ENCODE peak calls at places on chromosome 20, in five cellular contexts. M is AG09309, P is coronary artery, O is HFF-Myc, Q is adrenal gland. W is an unnamed sample.

GRCh38 chr20:11849976-11850670 is 67.6 kb upstream of the BTBD3 start:
- DNase-seq in M (peak), P (no peak), O (no peak), Q (peak), W (no peak)

GRCh38 chr20:46541229-46541935 is 9.1 kb downstream of the OCSTAMP start:
- DNase-seq in M (no peak), P (no peak), O (no peak), Q (no peak), W (no peak)

GRCh38 chr20:11092151-11092550 is 418.4 kb upstream of the JAG1 start:
- DNase-seq in M (no peak), P (no peak), O (no peak), Q (no peak), W (no peak)

GRCh38 chr20:9839626-9840025 is 750 bp upstream of the PAK5 start:
- DNase-seq in M (no peak), P (no peak), O (no peak), Q (no peak), W (no peak)

GRCh38 chr20:19600042-19600441 is 158.0 kb upstream of the RIN2 start:
- DNase-seq in M (no peak), P (no peak), O (no peak), Q (no peak), W (no peak)

GRCh38 chr20:41643504-41643938 is 25.3 kb upstream of the CHD6 start:
- DNase-seq in M (no peak), P (no peak), O (no peak), Q (peak), W (peak)

GRCh38 chr20:51978081-51978501 is 175.8 kb upstream of the SALL4 start:
- DNase-seq in M (no peak), P (no peak), O (no peak), Q (no peak), W (no peak)

GRCh38 chr20:54320148-54320607 is 112.3 kb downstream of the PFDN4 start:
- DNase-seq in M (no peak), P (no peak), O (no peak), Q (no peak), W (no peak)

GRCh38 chr20:41154436-41155176 is 17.3 kb downstream of the PLCG1 start:
- DNase-seq in M (no peak), P (no peak), O (no peak), Q (no peak), W (no peak)

GRCh38 chr20:38961530-38962043 is 557 bp upstream of the DHX35 start:
- DNase-seq in M (no peak), P (no peak), O (no peak), Q (no peak), W (no peak)

GRCh38 chr20:58023781-58024180 is 204.7 kb downstream of the ANKRD60 start:
- DNase-seq in M (no peak), P (peak), O (no peak), Q (peak), W (no peak)

GRCh38 chr20:61127311-61128044 is 124.6 kb upstream of the CDH4 start:
- DNase-seq in M (peak), P (no peak), O (peak), Q (no peak), W (peak)

GRCh38 chr20:35854697-35855434 is 83.1 kb downstream of the PHF20 start:
- DNase-seq in M (peak), P (no peak), O (no peak), Q (no peak), W (no peak)

GRCh38 chr20:9348746-9349145 is 165.6 kb upstream of the LAMP5 start:
- DNase-seq in M (no peak), P (no peak), O (no peak), Q (no peak), W (no peak)

GRCh38 chr20:62819494-62820174 is 2.8 kb downstream of the COL9A3 start:
- DNase-seq in M (no peak), P (no peak), O (no peak), Q (no peak), W (no peak)

GRCh38 chr20:39800548-39800947 is 838.4 kb downstream of the DHX35 start:
- DNase-seq in M (peak), P (no peak), O (peak), Q (peak), W (no peak)

GRCh38 chr20:13775867-13776266 is 8.9 kb downstream of the ESF1 start:
- DNase-seq in M (no peak), P (no peak), O (no peak), Q (no peak), W (no peak)

DNA sequence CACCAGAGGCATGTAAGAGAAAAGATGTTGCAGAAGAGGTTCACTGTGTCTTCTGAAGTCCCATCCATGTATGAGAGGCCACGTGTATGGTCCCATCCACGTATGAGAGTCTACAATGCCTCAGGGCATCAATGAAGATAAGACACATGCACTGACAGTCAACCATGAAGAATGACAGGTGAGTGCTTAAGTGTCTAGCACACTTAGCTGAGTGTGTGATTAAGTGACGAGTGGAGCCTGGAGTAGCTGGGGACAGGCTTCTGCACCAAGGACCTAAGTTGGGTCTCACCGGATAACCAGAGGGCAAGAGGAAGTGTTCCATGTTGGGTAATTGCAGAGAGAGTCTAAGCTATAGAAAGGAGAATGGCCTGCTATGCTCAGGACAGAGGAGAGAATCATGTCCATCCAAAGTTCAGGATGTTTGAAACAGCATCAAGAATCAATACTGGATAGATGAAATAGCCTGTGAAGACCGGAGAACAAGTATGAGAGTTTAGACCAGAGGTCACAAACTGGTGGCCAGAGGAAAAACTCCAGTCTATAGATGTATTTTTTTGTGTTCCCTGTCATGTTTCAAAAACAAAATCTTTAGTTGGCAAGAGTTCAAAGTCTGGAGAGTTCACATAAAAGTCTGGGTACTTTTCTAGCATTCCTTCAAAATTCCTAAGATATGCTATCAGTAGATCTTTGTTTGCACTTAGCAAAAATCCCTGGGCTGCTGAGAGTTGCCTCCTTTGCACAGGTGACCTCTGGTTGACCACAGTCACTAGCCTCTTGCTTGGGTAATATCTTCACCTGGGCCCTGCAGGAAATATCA is 165.8 kb downstream of the KIF16B start:
- DNase-seq in M (no peak), P (no peak), O (no peak), Q (no peak), W (no peak)
- H3K4me3 ChIP-seq in M (no peak), P (no peak), O (no peak), Q (no peak), W (no peak)

GRCh38 chr20:1185316-1185741 is 548 bp upstream of the TMEM74B start:
- DNase-seq in M (no peak), P (no peak), O (no peak), Q (no peak), W (no peak)
- H3K4me3 ChIP-seq in M (peak), P (peak), O (no peak), Q (no peak), W (peak)

GRCh38 chr20:37480915-37481314 is 40.1 kb upstream of the NNAT start:
- DNase-seq in M (no peak), P (no peak), O (no peak), Q (no peak), W (no peak)

GRCh38 chr20:37481610-37482009 is 39.4 kb upstream of the NNAT start:
- DNase-seq in M (no peak), P (no peak), O (no peak), Q (no peak), W (no peak)

GRCh38 chr20:37479275-37479674 is 41.8 kb upstream of the NNAT start:
- DNase-seq in M (no peak), P (no peak), O (no peak), Q (peak), W (no peak)

GRCh38 chr20:37484386-37484785 is 36.7 kb upstream of the NNAT start:
- DNase-seq in M (no peak), P (no peak), O (no peak), Q (no peak), W (no peak)

GRCh38 chr20:37479925-37480691 is 40.9 kb upstream of the NNAT start:
- DNase-seq in M (no peak), P (no peak), O (no peak), Q (no peak), W (no peak)
- H3K4me3 ChIP-seq in M (no peak), P (no peak), O (no peak), Q (no peak), W (no peak)

GRCh38 chr20:63828545-63828944 is 2.5 kb downstream of the ZBTB46 start:
- DNase-seq in M (no peak), P (no peak), O (no peak), Q (no peak), W (no peak)

GRCh38 chr20:63829943-63830820 is 882 bp downstream of the ZBTB46 start:
- DNase-seq in M (no peak), P (no peak), O (no peak), Q (no peak), W (no peak)

GRCh38 chr20:63830821-63831593 is at the start of gene ZBTB46:
- DNase-seq in M (no peak), P (no peak), O (no peak), Q (peak), W (no peak)

GRCh38 chr20:63828951-63829350 is 2.1 kb downstream of the ZBTB46 start:
- DNase-seq in M (no peak), P (no peak), O (no peak), Q (no peak), W (no peak)

DNA sequence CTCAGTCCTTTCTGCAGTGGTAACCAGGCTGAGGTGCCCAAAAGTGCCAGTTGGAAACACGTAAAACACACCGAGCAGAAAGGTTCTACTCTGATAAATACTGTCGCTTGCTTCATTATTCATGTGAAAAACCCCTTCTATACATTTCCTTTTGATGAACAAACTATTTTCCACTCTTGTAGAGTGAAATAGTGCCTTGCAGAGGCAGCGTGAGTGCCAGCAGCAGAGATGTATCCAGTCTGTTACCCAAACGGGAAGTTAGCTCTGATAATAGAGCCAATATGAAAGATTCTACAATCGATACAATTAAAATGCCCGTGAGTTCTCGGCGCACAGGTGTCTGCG is 1.5 kb downstream of the ZBTB46 start:
- DNase-seq in M (no peak), P (no peak), O (no peak), Q (no peak), W (no peak)
- H3K4me3 ChIP-seq in M (no peak), P (peak), O (peak), Q (peak), W (peak)

GRCh38 chr20:45470939-45471338 is 1.4 kb downstream of the WFDC2 start:
- DNase-seq in M (no peak), P (no peak), O (no peak), Q (no peak), W (no peak)
- H3K4me3 ChIP-seq in M (no peak), P (peak), O (peak), Q (no peak), W (no peak)

GRCh38 chr20:329851-330232 is 4.5 kb downstream of the SOX12 start:
- DNase-seq in M (no peak), P (no peak), O (no peak), Q (no peak), W (no peak)
- H3K4me3 ChIP-seq in M (no peak), P (no peak), O (no peak), Q (no peak), W (no peak)

GRCh38 chr20:63973636-63974401 is 4.1 kb upstream of the ZNF512B start:
- DNase-seq in M (no peak), P (peak), O (peak), Q (peak), W (peak)
- H3K4me3 ChIP-seq in M (peak), P (peak), O (peak), Q (no peak), W (peak)

GRCh38 chr20:47545499-47545898 is 43.8 kb downstream of the NCOA3 start:
- DNase-seq in M (no peak), P (no peak), O (no peak), Q (no peak), W (no peak)
- H3K4me3 ChIP-seq in M (no peak), P (no peak), O (no peak), Q (no peak), W (no peak)